ENCODE peak calls at places on chromosomes 2 and 18, in six cellular contexts. G is AG08395; U is activated T-helper 1 cell treated with anti-CD3 and anti-CD28 coated beads, Interleukin-2, amount 50 U/mL, for 16 hours; D is WTC11; H is activated gamma-delta T cell; F is HEK293T. T is an unnamed sample.

GRCh38 chr2:136013962-136014361 is 28.5 kb upstream of the DARS1 start:
- DNase-seq in H (no peak), D (no peak), F (no peak), G (no peak), U (no peak), T (no peak)

GRCh38 chr18:8478166-8478967 is 130.9 kb upstream of the RAB12 start:
- DNase-seq in U (peak; percentile 12), G (peak; percentile 79), D (peak; percentile 93), H (no peak), F (peak; percentile 75), T (peak; percentile 88)

GRCh38 chr2:214006601-214007000 is 404.3 kb upstream of the VWC2L start:
- DNase-seq in F (no peak), H (no peak), U (no peak), G (no peak), D (no peak), T (no peak)

GRCh38 chr2:196077821-196078220 is 9.2 kb upstream of the DNAH7 start:
- DNase-seq in H (no peak), G (peak; percentile 50), F (no peak), D (no peak), U (no peak), T (no peak)

GRCh38 chr2:176652300-176653182 is 383.3 kb downstream of the MTX2 start:
- DNase-seq in H (no peak), D (no peak), U (no peak), F (peak; percentile 49), G (peak; percentile 63), T (no peak)

GRCh38 chr2:69138247-69138754 is 125.3 kb downstream of the ANTXR1 start:
- DNase-seq in H (no peak), U (no peak), D (no peak), F (no peak), G (peak; percentile 70), T (no peak)

GRCh38 chr2:166135152-166135848 is 7.5 kb upstream of the SCN1A start:
- DNase-seq in U (no peak), G (no peak), H (no peak), D (no peak), F (no peak), T (no peak)

GRCh38 chr18:58026395-58026794 is 17.6 kb upstream of the NEDD4L start:
- DNase-seq in H (no peak), U (no peak), F (no peak), G (no peak), D (no peak), T (no peak)

GRCh38 chr18:80009661-80010550 is 21.5 kb upstream of the TXNL4A start:
- DNase-seq in H (no peak), D (no peak), G (peak; percentile 97), F (no peak), U (no peak), T (no peak)

GRCh38 chr2:15939556-15939853 is 845 bp upstream of the MYCN start:
- DNase-seq in H (no peak), F (peak; percentile 67), G (peak; percentile 61), D (peak; percentile 82), U (no peak), T (peak; percentile 78)

GRCh38 chr18:21741511-21742322 is 1.1 kb downstream of the MIB1 start:
- DNase-seq in D (peak; percentile 35), G (peak; percentile 7), F (peak; percentile 19), H (no peak), U (no peak), T (peak; percentile 44)